ENCODE peak calls at places on chromosomes 7 and 10, in five cellular contexts. D, M, B, O and I are unnamed samples.

GRCh38 chr7:36863901-36864701 is 139.8 kb upstream of the AOAH start:
- DNase-seq in B (peak; percentile 10), D (no peak), O (no peak), M (no peak), I (no peak)

GRCh38 chr7:70512719-70513118 is 619.2 kb upstream of the GALNT17 start:
- DNase-seq in B (no peak), O (no peak), M (no peak), D (no peak), I (no peak)

GRCh38 chr7:133698127-133698526 is 429.0 kb upstream of the LRGUK start:
- DNase-seq in M (no peak), O (no peak), B (peak; percentile 64), D (no peak), I (no peak)

GRCh38 chr10:59823751-59824150 is 70.5 kb upstream of the MRLN start:
- DNase-seq in M (no peak), O (no peak), D (no peak), B (no peak), I (no peak)

GRCh38 chr10:48990226-48990625 is 50.6 kb upstream of the LRRC18 start:
- DNase-seq in D (no peak), M (no peak), O (no peak), B (no peak), I (no peak)

GRCh38 chr10:96638696-96639095 is 51.9 kb upstream of the TM9SF3 start:
- DNase-seq in D (no peak), O (no peak), B (no peak), M (no peak), I (no peak)

GRCh38 chr10:72315611-72316385 is 38.9 kb downstream of the DNAJB12 start:
- DNase-seq in B (no peak), D (no peak), O (no peak), M (no peak), I (no peak)

GRCh38 chr7:27184342-27185012 is 555 bp downstream of the HOXA11 start:
- DNase-seq in B (peak; percentile 55), M (no peak), D (peak; percentile 55), O (peak; percentile 57), I (no peak)

GRCh38 chr10:22027666-22028238 is 24.2 kb upstream of the DNAJC1 start:
- DNase-seq in O (no peak), D (no peak), M (no peak), B (no peak), I (peak; percentile 75)

GRCh38 chr7:1340031-1340430 is 107.4 kb downstream of the UNCX start:
- DNase-seq in O (no peak), D (no peak), B (no peak), M (no peak), I (peak; percentile 26)

GRCh38 chr7:144827581-144828139 is 8.2 kb downstream of the TPK1 start:
- DNase-seq in O (no peak), D (no peak), B (peak; percentile 11), M (no peak), I (no peak)

GRCh38 chr7:5532520-5533335 is 109.1 kb upstream of the TNRC18 start:
- DNase-seq in M (no peak), O (peak; percentile 69), B (no peak), D (peak; percentile 72), I (peak; percentile 10)

GRCh38 chr10:63713191-63714144 is 192.3 kb downstream of the REEP3 start:
- DNase-seq in O (peak; percentile 79), D (peak; percentile 96), M (peak; percentile 20), B (peak; percentile 88), I (no peak)

GRCh38 chr7:145624618-145625017 is 492.0 kb upstream of the CNTNAP2 start:
- DNase-seq in O (no peak), D (no peak), B (no peak), M (no peak), I (no peak)

GRCh38 chr7:75018570-75019364 is 54.3 kb downstream of the CASTOR2 start:
- DNase-seq in M (no peak), B (no peak), D (no peak), O (no peak), I (no peak)

GRCh38 chr10:24744966-24745365 is 21.3 kb upstream of the ARHGAP21 start:
- DNase-seq in D (no peak), M (no peak), O (no peak), B (no peak), I (no peak)

GRCh38 chr10:13048762-13049161 is 47.2 kb upstream of the CCDC3 start:
- DNase-seq in O (no peak), D (no peak), B (no peak), M (no peak), I (no peak)

GRCh38 chr7:23299770-23300300 is 696 bp downstream of the MALSU1 start:
- DNase-seq in O (no peak), D (no peak), M (no peak), B (peak; percentile 47), I (peak; percentile 18)

GRCh38 chr10:76160758-76161555 is 729.5 kb downstream of the LRMDA start:
- DNase-seq in O (no peak), B (peak; percentile 38), M (no peak), D (no peak), I (no peak)

GRCh38 chr10:100340948-100341847 is 5.8 kb upstream of the SCD start:
- DNase-seq in O (no peak), B (no peak), D (no peak), M (no peak), I (no peak)

GRCh38 chr7:100053201-100053600 is 3.6 kb downstream of the ZSCAN21 start:
- DNase-seq in M (no peak), O (no peak), D (no peak), B (peak; percentile 80), I (peak; percentile 55)

GRCh38 chr10:113108180-113108835 is 158.3 kb downstream of the TCF7L2 start:
- DNase-seq in M (peak; percentile 63), B (no peak), O (peak; percentile 98), D (peak; percentile 88), I (peak; percentile 35)

GRCh38 chr7:130995252-130996081 is 261.5 kb upstream of the KLF14 start:
- DNase-seq in M (no peak), O (no peak), B (no peak), D (no peak), I (no peak)

GRCh38 chr10:100528885-100529472 is 692 bp downstream of the NDUFB8 start:
- DNase-seq in D (no peak), O (no peak), B (peak; percentile 24), M (no peak), I (no peak)

GRCh38 chr10:8133146-8133545 is 78.7 kb downstream of the GATA3 start:
- DNase-seq in B (no peak), D (no peak), M (no peak), O (no peak), I (no peak)

GRCh38 chr10:132722980-132723970 is 62.7 kb downstream of the NKX6-2 start:
- DNase-seq in M (no peak), B (no peak), O (no peak), D (no peak), I (no peak)

GRCh38 chr10:33155720-33156638 is 178.5 kb downstream of the NRP1 start:
- DNase-seq in D (no peak), B (peak; percentile 29), O (no peak), M (no peak), I (peak; percentile 60)

GRCh38 chr10:89553064-89553734 is 17.8 kb upstream of the SLC16A12 start:
- DNase-seq in B (peak; percentile 88), M (no peak), O (no peak), D (no peak), I (peak; percentile 58)

GRCh38 chr10:331186-331585 is 195.9 kb downstream of the ZMYND11 start:
- DNase-seq in D (no peak), B (no peak), M (no peak), O (no peak), I (no peak)

GRCh38 chr10:327889-328809 is 192.9 kb downstream of the ZMYND11 start:
- DNase-seq in B (no peak), M (no peak), D (no peak), O (no peak), I (no peak)

GRCh38 chr10:326894-327635 is 191.8 kb downstream of the ZMYND11 start:
- DNase-seq in M (no peak), B (no peak), D (no peak), O (no peak), I (peak; percentile 84)

GRCh38 chr10:326350-326749 is 191.1 kb downstream of the ZMYND11 start:
- DNase-seq in D (no peak), B (peak; percentile 58), O (no peak), M (no peak), I (no peak)

GRCh38 chr10:329361-330099 is 194.3 kb downstream of the ZMYND11 start:
- DNase-seq in O (peak; percentile 56), B (peak; percentile 92), M (no peak), D (no peak), I (peak; percentile 52)
- H2BK5ac ChIP-seq in O (no peak overlapping the region), B (no peak overlapping the region), M (no peak overlapping the region), D (no peak overlapping the region), I (no peak overlapping the region)

DNA sequence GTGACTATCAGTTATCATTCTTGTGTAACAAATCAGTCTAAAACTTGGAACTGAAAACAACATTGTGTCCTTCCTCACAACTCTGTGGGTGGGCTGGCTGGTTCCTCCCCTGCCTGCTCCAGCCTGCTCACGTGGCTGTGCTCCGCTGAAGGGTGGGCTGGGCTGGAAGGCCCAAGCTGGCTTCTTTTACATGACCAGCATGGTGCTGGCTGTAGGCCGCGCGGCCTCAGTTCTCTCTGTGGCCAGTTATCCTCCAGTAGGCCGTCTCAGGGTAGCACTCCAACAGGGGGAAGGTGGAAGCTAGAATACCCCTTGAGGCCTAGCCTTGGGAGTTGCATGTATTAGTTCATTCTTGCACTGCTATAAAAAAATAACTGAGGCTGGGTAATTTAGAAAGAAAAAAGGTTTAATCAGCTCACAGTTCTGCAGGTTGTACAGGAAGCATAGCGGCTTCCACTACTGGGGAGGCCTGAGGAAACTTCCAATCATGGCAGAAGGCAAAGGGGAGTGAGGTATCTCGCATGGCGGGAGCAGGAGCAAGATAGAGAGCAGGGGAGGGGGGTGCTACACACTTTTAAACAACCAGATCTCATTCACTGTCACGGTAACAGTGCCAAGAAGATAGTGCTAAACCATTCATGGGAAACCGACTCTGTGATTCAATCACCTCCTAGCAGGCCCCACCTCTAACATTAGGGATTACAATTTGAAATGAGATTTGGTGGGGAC is 11.5 kb downstream of the ADAMTS14 start:
- DNase-seq in O (no peak), D (no peak), M (no peak), B (no peak), I (no peak)
- H2BK12ac ChIP-seq in O (peak overlapping the region; percentile 18), D (no peak overlapping the region), M (no peak overlapping the region), B (no peak overlapping the region), I (no peak overlapping the region)

DNA sequence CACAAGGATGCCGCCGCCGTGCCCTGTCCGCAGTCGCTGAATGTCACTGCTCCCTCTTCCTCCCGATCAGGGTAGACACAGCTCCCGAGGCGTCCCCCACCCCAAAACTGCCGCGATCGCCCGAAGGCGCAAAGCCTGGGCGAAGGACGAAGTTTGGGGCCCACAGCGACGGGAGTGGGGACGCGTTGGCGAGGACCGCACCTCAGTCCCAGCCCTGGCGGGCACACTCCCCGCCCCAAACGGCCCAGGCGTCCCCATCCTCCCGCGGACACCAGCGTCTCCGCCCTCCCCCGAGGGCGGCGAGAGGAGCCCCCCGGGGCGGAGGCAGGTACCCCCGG is 1.4 kb upstream of the KAT6B start:
- DNase-seq in M (peak; percentile 41), B (peak; percentile 26), O (peak; percentile 70), D (peak; percentile 44), I (no peak)
- H3K4me1 ChIP-seq in M (peaks cover 13% of the 10 kb centered on the region), B (peaks cover 10% of the 10 kb centered on the region), O (peaks cover 4% of the 10 kb centered on the region), D (peaks cover 3% of the 10 kb centered on the region), I (peaks cover 2% of the 10 kb centered on the region)

GRCh38 chr7:94409561-94409960 is 14.9 kb downstream of the COL1A2 start:
- DNase-seq in B (no peak), M (no peak), D (no peak), O (no peak), I (no peak)
- H2BK5ac ChIP-seq in B (no peak overlapping the region), M (no peak overlapping the region), D (no peak overlapping the region), O (no peak overlapping the region), I (no peak overlapping the region)